ENCODE peak calls at places on chromosomes 5 and 9, in six cellular contexts. Z is mesenchymal stem cell, K is IMR-90, N is mesendoderm, B is neuronal stem cell, W is H9. F is an unnamed sample.

GRCh38 chr5:57416246-57416996 is 66.2 kb downstream of the ACTBL2 start:
- DNase-seq in K (peak; percentile 85), Z (no peak), N (peak; percentile 39), W (no peak), B (no peak), F (no peak)

GRCh38 chr9:91071185-91071990 is 269.8 kb downstream of the SYK start:
- DNase-seq in B (no peak), W (no peak), Z (peak; percentile 97), K (peak; percentile 99), N (no peak), F (peak; percentile 92)

GRCh38 chr5:14937277-14937676 is 65.7 kb upstream of the ANKH start:
- DNase-seq in K (no peak), Z (no peak), W (no peak), B (no peak), N (no peak), F (no peak)

GRCh38 chr5:53126514-53126913 is 17.0 kb upstream of the MOCS2 start:
- DNase-seq in W (no peak), N (no peak), Z (peak; percentile 20), K (peak; percentile 81), B (no peak), F (no peak)

GRCh38 chr5:149037819-149038218 is 25.0 kb downstream of the SH3TC2 start:
- DNase-seq in K (no peak), N (no peak), Z (no peak), B (no peak), W (no peak), F (no peak)

GRCh38 chr5:151534345-151534744 is 56.8 kb downstream of the FAT2 start:
- DNase-seq in B (no peak), W (peak; percentile 57), K (no peak), Z (no peak), N (peak; percentile 19), F (no peak)

GRCh38 chr9:100222674-100223073 is 123.6 kb downstream of the INVS start:
- DNase-seq in Z (peak; percentile 57), K (peak; percentile 53), W (no peak), N (peak; percentile 50), B (no peak), F (peak; percentile 24)

GRCh38 chr5:131112424-131112823 is 52.6 kb downstream of the HINT1 start:
- DNase-seq in Z (no peak), N (no peak), B (no peak), W (peak; percentile 36), K (no peak), F (no peak)

GRCh38 chr9:3962467-3962866 is 337.4 kb downstream of the GLIS3 start:
- DNase-seq in K (peak; percentile 76), Z (peak; percentile 90), W (no peak), N (peak; percentile 42), B (no peak), F (no peak)

GRCh38 chr5:180598316-180598701 is 7.0 kb upstream of the SCGB3A1 start:
- DNase-seq in N (no peak), K (no peak), W (peak; percentile 26), B (no peak), Z (no peak), F (no peak)

GRCh38 chr5:170748986-170749385 is 34.5 kb upstream of the GABRP start:
- DNase-seq in B (no peak), W (peak; percentile 26), N (no peak), Z (no peak), K (no peak), F (no peak)
- H3K18ac ChIP-seq in B (peak overlapping the region; percentile 54), W (peak overlapping the region; percentile 39), N (no peak overlapping the region), Z (no peak overlapping the region), K (no peak overlapping the region), F (peak overlapping the region; percentile 71)

GRCh38 chr9:96449522-96449843 is 486 bp upstream of the HABP4 start:
- DNase-seq in K (no peak), N (peak; percentile 86), B (no peak), Z (no peak), W (no peak), F (no peak)

GRCh38 chr9:96448546-96449170 is 1.3 kb upstream of the HABP4 start:
- DNase-seq in K (no peak), B (no peak), Z (no peak), N (no peak), W (no peak), F (no peak)

GRCh38 chr9:96453625-96454024 is 3.7 kb downstream of the HABP4 start:
- DNase-seq in W (no peak), K (peak; percentile 47), N (peak; percentile 48), B (no peak), Z (peak; percentile 40), F (no peak)

GRCh38 chr9:96449844-96450612 is at the start of gene HABP4:
- DNase-seq in Z (peak; percentile 94), K (peak; percentile 91), W (peak; percentile 95), N (peak; percentile 96), B (peak; percentile 94), F (peak; percentile 97)

GRCh38 chr9:96450613-96451544 is 910 bp downstream of the HABP4 start:
- DNase-seq in Z (peak; percentile 57), N (peak; percentile 37), K (peak; percentile 30), W (no peak), B (no peak), F (peak; percentile 33)
- H3K27ac ChIP-seq in Z (peak overlapping the region; percentile 2), N (peak overlapping the region; percentile 68), K (peak overlapping the region; percentile 41), W (no peak overlapping the region), B (no peak overlapping the region), F (peak overlapping the region; percentile 76)

GRCh38 chr5:3080366-3080765 is 328.9 kb upstream of the IRX2 start:
- DNase-seq in N (no peak), Z (no peak), B (no peak), W (no peak), K (no peak), F (no peak)
- H3K18ac ChIP-seq in N (no peak overlapping the region), Z (no peak overlapping the region), B (peak overlapping the region; percentile 18), W (no peak overlapping the region), K (no peak overlapping the region), F (no peak overlapping the region)

DNA sequence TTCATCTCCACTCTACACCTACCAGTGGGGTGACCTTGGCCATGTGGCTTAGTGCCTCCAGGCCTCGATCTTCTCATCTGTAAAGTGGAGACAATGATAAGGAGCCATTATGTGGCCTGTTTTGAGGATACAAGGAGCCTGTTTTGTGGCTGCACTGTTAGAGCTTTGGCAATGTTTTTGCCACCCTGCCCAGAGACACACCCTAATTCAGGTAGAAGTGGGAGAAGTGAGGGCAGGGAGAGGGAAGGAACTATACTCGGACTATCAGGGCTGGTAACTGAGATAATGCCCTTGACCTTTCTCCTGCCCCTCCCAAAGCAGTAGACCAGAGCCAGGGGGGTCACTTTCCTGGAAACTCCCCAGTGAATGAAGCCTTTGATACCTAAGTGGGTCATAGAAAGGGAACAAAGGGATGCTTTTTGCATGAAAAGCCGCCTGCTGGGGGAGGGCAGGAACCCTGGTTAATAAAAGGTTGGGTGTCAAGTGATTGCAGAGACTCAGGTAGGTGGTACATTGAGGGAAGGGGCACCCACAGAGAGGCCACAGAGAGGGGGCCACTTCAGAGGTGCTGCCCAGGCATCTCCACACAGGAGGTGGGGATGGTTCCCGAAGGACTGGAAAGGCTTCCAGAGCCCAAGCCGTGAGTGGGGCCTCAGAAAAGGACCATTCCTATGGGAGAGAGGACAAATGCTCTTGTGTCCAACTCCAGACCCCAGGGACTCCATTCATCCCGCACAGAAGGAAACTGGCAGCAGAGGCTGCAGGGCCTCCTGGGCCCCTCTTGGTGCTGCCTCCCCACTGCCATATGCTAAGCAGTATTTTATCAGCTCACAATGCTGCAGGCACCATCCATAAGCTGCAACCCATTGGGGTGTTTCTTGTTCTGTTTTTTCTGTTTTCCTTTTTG is 42.3 kb upstream of the VDAC1 start:
- DNase-seq in Z (no peak), B (no peak), K (no peak), W (peak; percentile 72), N (no peak), F (no peak)
- H3K27ac ChIP-seq in Z (no peak overlapping the region), B (no peak overlapping the region), K (no peak overlapping the region), W (no peak overlapping the region), N (no peak overlapping the region), F (no peak overlapping the region)

GRCh38 chr9:130680836-130681768 is 12.5 kb upstream of the EXOSC2 start:
- DNase-seq in B (no peak), Z (peak; percentile 91), K (peak; percentile 88), W (peak; percentile 83), N (peak; percentile 83), F (peak; percentile 94)
- H3K18ac ChIP-seq in B (peak overlapping the region; percentile 97), Z (peak overlapping the region; percentile 56), K (no peak overlapping the region), W (no peak overlapping the region), N (no peak overlapping the region), F (no peak overlapping the region)

GRCh38 chr9:137878146-137878941 is 762 bp downstream of the CACNA1B start:
- DNase-seq in W (peak; percentile 87), N (peak; percentile 77), Z (peak; percentile 13), K (no peak), B (peak; percentile 79), F (peak; percentile 36)

GRCh38 chr9:137880976-137881530 is 3.5 kb downstream of the CACNA1B start:
- DNase-seq in K (no peak), W (no peak), Z (no peak), N (no peak), B (no peak), F (no peak)

GRCh38 chr9:137880160-137880975 is 2.8 kb downstream of the CACNA1B start:
- DNase-seq in K (no peak), N (no peak), W (no peak), Z (no peak), B (no peak), F (no peak)

GRCh38 chr9:137878957-137879555 is 1.5 kb downstream of the CACNA1B start:
- DNase-seq in B (no peak), Z (no peak), K (no peak), W (no peak), N (no peak), F (no peak)

GRCh38 chr9:137879566-137880150 is 2.1 kb downstream of the CACNA1B start:
- DNase-seq in B (no peak), W (no peak), N (no peak), K (no peak), Z (no peak), F (no peak)
- H3K27ac ChIP-seq in B (no peak overlapping the region), W (no peak overlapping the region), N (no peak overlapping the region), K (no peak overlapping the region), Z (no peak overlapping the region), F (no peak overlapping the region)

DNA sequence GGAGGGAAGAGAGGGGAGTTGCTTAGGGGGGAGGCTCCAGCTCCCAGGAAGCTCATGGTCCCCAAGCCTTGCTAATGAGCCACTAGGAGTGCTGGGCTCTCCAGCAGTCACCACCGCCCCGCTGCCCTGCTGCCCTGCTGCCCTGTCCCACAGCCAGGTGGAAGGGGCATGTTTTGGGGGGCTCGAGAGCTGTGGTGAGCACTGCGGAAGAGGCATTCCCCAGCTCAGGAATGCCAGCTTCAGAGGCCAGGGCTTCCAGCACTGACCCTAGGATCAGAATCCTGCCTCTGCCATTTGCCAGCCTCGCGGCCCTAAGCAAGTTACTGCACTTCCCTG is 16.9 kb downstream of the SLC6A7 start:
- DNase-seq in K (no peak), W (no peak), B (no peak), Z (no peak), N (no peak), F (no peak)
- H3K18ac ChIP-seq in K (no peak overlapping the region), W (peak overlapping the region; percentile 33), B (peak overlapping the region; percentile 63), Z (no peak overlapping the region), N (no peak overlapping the region), F (no peak overlapping the region)

GRCh38 chr9:123370108-123370507 is 14.1 kb downstream of the CRB2 start:
- DNase-seq in N (no peak), W (no peak), Z (no peak), K (no peak), B (no peak), F (no peak)
- H3K27ac ChIP-seq in N (no peak overlapping the region), W (no peak overlapping the region), Z (no peak overlapping the region), K (no peak overlapping the region), B (no peak overlapping the region), F (no peak overlapping the region)

GRCh38 chr9:136326777-136327312 is 494 bp upstream of the GPSM1 start:
- DNase-seq in N (no peak), K (no peak), Z (no peak), B (no peak), W (no peak), F (no peak)
- H3K18ac ChIP-seq in N (peak overlapping the region; percentile 51), K (peak overlapping the region; percentile 97), Z (peak overlapping the region; percentile 93), B (peak overlapping the region; percentile 96), W (peak overlapping the region; percentile 63), F (peak overlapping the region; percentile 31)

GRCh38 chr5:6827815-6828214 is 114.6 kb downstream of the TENT4A start:
- DNase-seq in W (no peak), Z (no peak), K (no peak), B (no peak), N (peak; percentile 54), F (no peak)
- H3K27ac ChIP-seq in W (no peak overlapping the region), Z (no peak overlapping the region), K (no peak overlapping the region), B (no peak overlapping the region), N (no peak overlapping the region), F (no peak overlapping the region)